ENCODE peak calls at places on chromosomes 13 and 19, in ten cellular contexts. One of them, this sample, is unnamed.
A peak's percentile ranks its signal among the peaks of the same experiment; 100 is the strongest.

GRCh38 chr13:104757712-104758111 is 1691.5 kb upstream of the SLC10A2 start:
- DNase-seq in CD8-positive, alpha-beta memory T cell: no peak
- DNase-seq in T-helper 2 cell: no peak
- DNase-seq in hypothalamus: no peak
- DNase-seq in dorsolateral prefrontal cortex: no peak
- DNase-seq in kidney tubule cell: no peak
- DNase-seq in progenitor cell of endocrine pancreas: no peak
- DNase-seq in Calu3: no peak
- DNase-seq in nephron progenitor cell: no peak
- DNase-seq in T-helper 17 cell: no peak
- DNase-seq in this sample: no peak

GRCh38 chr19:16420781-16421386 is 50.9 kb downstream of the EPS15L1 start:
- DNase-seq in CD8-positive, alpha-beta memory T cell: no peak
- DNase-seq in T-helper 2 cell: no peak
- DNase-seq in hypothalamus: no peak
- DNase-seq in dorsolateral prefrontal cortex: no peak
- DNase-seq in kidney tubule cell: no peak
- DNase-seq in progenitor cell of endocrine pancreas: no peak
- DNase-seq in Calu3: no peak
- DNase-seq in nephron progenitor cell: no peak
- DNase-seq in T-helper 17 cell: no peak
- DNase-seq in this sample: no peak

GRCh38 chr13:70967564-70967963 is 859.3 kb upstream of the KLHL1 start:
- DNase-seq in CD8-positive, alpha-beta memory T cell: no peak
- DNase-seq in T-helper 2 cell: no peak
- DNase-seq in hypothalamus: no peak
- DNase-seq in dorsolateral prefrontal cortex: no peak
- DNase-seq in kidney tubule cell: no peak
- DNase-seq in progenitor cell of endocrine pancreas: no peak
- DNase-seq in Calu3: no peak
- DNase-seq in nephron progenitor cell: no peak
- DNase-seq in T-helper 17 cell: no peak
- DNase-seq in this sample: no peak

GRCh38 chr19:2582984-2583956 is 107.3 kb downstream of the GADD45B start:
- DNase-seq in CD8-positive, alpha-beta memory T cell: no peak
- DNase-seq in T-helper 2 cell: no peak
- DNase-seq in hypothalamus: no peak
- DNase-seq in dorsolateral prefrontal cortex: no peak
- DNase-seq in kidney tubule cell: no peak
- DNase-seq in progenitor cell of endocrine pancreas: no peak
- DNase-seq in Calu3: no peak
- DNase-seq in nephron progenitor cell: no peak
- DNase-seq in T-helper 17 cell: no peak
- DNase-seq in this sample: no peak

GRCh38 chr13:99350191-99350590 is 43.0 kb upstream of the GPR183 start:
- DNase-seq in CD8-positive, alpha-beta memory T cell: no peak
- DNase-seq in T-helper 2 cell: no peak
- DNase-seq in hypothalamus: no peak
- DNase-seq in dorsolateral prefrontal cortex: no peak
- DNase-seq in kidney tubule cell: no peak
- DNase-seq in progenitor cell of endocrine pancreas: no peak
- DNase-seq in Calu3: no peak
- DNase-seq in nephron progenitor cell: no peak
- DNase-seq in T-helper 17 cell: no peak
- DNase-seq in this sample: no peak

GRCh38 chr13:44231786-44232516 is 141.7 kb upstream of the SERP2 start:
- DNase-seq in CD8-positive, alpha-beta memory T cell: no peak
- DNase-seq in T-helper 2 cell: no peak
- DNase-seq in hypothalamus: peak; percentile 68
- DNase-seq in dorsolateral prefrontal cortex: no peak
- DNase-seq in kidney tubule cell: peak; percentile 97
- DNase-seq in progenitor cell of endocrine pancreas: no peak
- DNase-seq in Calu3: peak; percentile 86
- DNase-seq in nephron progenitor cell: no peak
- DNase-seq in T-helper 17 cell: no peak
- DNase-seq in this sample: no peak

GRCh38 chr13:33611016-33611805 is 206.7 kb upstream of the RFC3 start:
- DNase-seq in CD8-positive, alpha-beta memory T cell: no peak
- DNase-seq in T-helper 2 cell: no peak
- DNase-seq in hypothalamus: peak; percentile 44
- DNase-seq in dorsolateral prefrontal cortex: peak; percentile 76
- DNase-seq in kidney tubule cell: peak; percentile 66
- DNase-seq in progenitor cell of endocrine pancreas: no peak
- DNase-seq in Calu3: no peak
- DNase-seq in nephron progenitor cell: peak; percentile 34
- DNase-seq in T-helper 17 cell: no peak
- DNase-seq in this sample: no peak

GRCh38 chr13:60811581-60811980 is 414.6 kb downstream of the TDRD3 start:
- DNase-seq in CD8-positive, alpha-beta memory T cell: no peak
- DNase-seq in T-helper 2 cell: no peak
- DNase-seq in hypothalamus: no peak
- DNase-seq in dorsolateral prefrontal cortex: no peak
- DNase-seq in kidney tubule cell: no peak
- DNase-seq in progenitor cell of endocrine pancreas: no peak
- DNase-seq in Calu3: no peak
- DNase-seq in nephron progenitor cell: no peak
- DNase-seq in T-helper 17 cell: no peak
- DNase-seq in this sample: no peak

GRCh38 chr19:15248648-15249559 is 16.7 kb upstream of the EPHX3 start:
- DNase-seq in CD8-positive, alpha-beta memory T cell: no peak
- DNase-seq in T-helper 2 cell: no peak
- DNase-seq in hypothalamus: peak; percentile 37
- DNase-seq in dorsolateral prefrontal cortex: no peak
- DNase-seq in kidney tubule cell: peak; percentile 85
- DNase-seq in progenitor cell of endocrine pancreas: no peak
- DNase-seq in Calu3: peak; percentile 68
- DNase-seq in nephron progenitor cell: no peak
- DNase-seq in T-helper 17 cell: no peak
- DNase-seq in this sample: no peak

GRCh38 chr13:31945202-31945978 is 86.2 kb upstream of the FRY start:
- DNase-seq in CD8-positive, alpha-beta memory T cell: no peak
- DNase-seq in T-helper 2 cell: no peak
- DNase-seq in hypothalamus: no peak
- DNase-seq in dorsolateral prefrontal cortex: peak; percentile 80
- DNase-seq in kidney tubule cell: peak; percentile 91
- DNase-seq in progenitor cell of endocrine pancreas: no peak
- DNase-seq in Calu3: peak; percentile 46
- DNase-seq in nephron progenitor cell: peak; percentile 8
- DNase-seq in T-helper 17 cell: no peak
- DNase-seq in this sample: no peak

GRCh38 chr13:109211616-109212015 is 574.8 kb downstream of the IRS2 start:
- DNase-seq in CD8-positive, alpha-beta memory T cell: no peak
- DNase-seq in T-helper 2 cell: no peak
- DNase-seq in hypothalamus: no peak
- DNase-seq in dorsolateral prefrontal cortex: no peak
- DNase-seq in kidney tubule cell: peak; percentile 62
- DNase-seq in progenitor cell of endocrine pancreas: no peak
- DNase-seq in Calu3: peak; percentile 2
- DNase-seq in nephron progenitor cell: no peak
- DNase-seq in T-helper 17 cell: no peak
- DNase-seq in this sample: no peak

GRCh38 chr13:112374271-112374670 is 1.9 kb upstream of the SPACA7 start:
- DNase-seq in CD8-positive, alpha-beta memory T cell: no peak
- DNase-seq in T-helper 2 cell: no peak
- DNase-seq in hypothalamus: no peak
- DNase-seq in dorsolateral prefrontal cortex: no peak
- DNase-seq in kidney tubule cell: no peak
- DNase-seq in progenitor cell of endocrine pancreas: no peak
- DNase-seq in Calu3: no peak
- DNase-seq in nephron progenitor cell: no peak
- DNase-seq in T-helper 17 cell: no peak
- DNase-seq in this sample: no peak

GRCh38 chr19:34588846-34589245 is 88.1 kb downstream of the SCGB2B2 start:
- DNase-seq in CD8-positive, alpha-beta memory T cell: no peak
- DNase-seq in T-helper 2 cell: no peak
- DNase-seq in hypothalamus: no peak
- DNase-seq in dorsolateral prefrontal cortex: no peak
- DNase-seq in kidney tubule cell: no peak
- DNase-seq in progenitor cell of endocrine pancreas: no peak
- DNase-seq in Calu3: no peak
- DNase-seq in nephron progenitor cell: no peak
- DNase-seq in T-helper 17 cell: no peak
- DNase-seq in this sample: no peak

GRCh38 chr13:94620286-94620896 is 18.7 kb downstream of the GPR180 start:
- DNase-seq in CD8-positive, alpha-beta memory T cell: peak; percentile 19
- DNase-seq in T-helper 2 cell: peak; percentile 50
- DNase-seq in hypothalamus: no peak
- DNase-seq in dorsolateral prefrontal cortex: no peak
- DNase-seq in kidney tubule cell: peak; percentile 49
- DNase-seq in progenitor cell of endocrine pancreas: no peak
- DNase-seq in Calu3: no peak
- DNase-seq in nephron progenitor cell: peak; percentile 15
- DNase-seq in T-helper 17 cell: no peak
- DNase-seq in this sample: peak; percentile 6

GRCh38 chr13:40920826-40921225 is 98.3 kb downstream of the ELF1 start:
- DNase-seq in CD8-positive, alpha-beta memory T cell: no peak
- DNase-seq in T-helper 2 cell: no peak
- DNase-seq in hypothalamus: no peak
- DNase-seq in dorsolateral prefrontal cortex: no peak
- DNase-seq in kidney tubule cell: peak; percentile 45
- DNase-seq in progenitor cell of endocrine pancreas: no peak
- DNase-seq in Calu3: no peak
- DNase-seq in nephron progenitor cell: no peak
- DNase-seq in T-helper 17 cell: no peak
- DNase-seq in this sample: no peak

GRCh38 chr19:51258165-51258564 is 7.3 kb downstream of the SIGLECL1 start:
- DNase-seq in CD8-positive, alpha-beta memory T cell: no peak
- DNase-seq in T-helper 2 cell: peak; percentile 65
- DNase-seq in hypothalamus: no peak
- DNase-seq in dorsolateral prefrontal cortex: no peak
- DNase-seq in kidney tubule cell: no peak
- DNase-seq in progenitor cell of endocrine pancreas: no peak
- DNase-seq in Calu3: no peak
- DNase-seq in nephron progenitor cell: no peak
- DNase-seq in T-helper 17 cell: no peak
- DNase-seq in this sample: no peak

GRCh38 chr13:98819382-98819781 is 66.9 kb upstream of the SLC15A1 start:
- DNase-seq in CD8-positive, alpha-beta memory T cell: no peak
- DNase-seq in T-helper 2 cell: no peak
- DNase-seq in hypothalamus: no peak
- DNase-seq in dorsolateral prefrontal cortex: no peak
- DNase-seq in kidney tubule cell: no peak
- DNase-seq in progenitor cell of endocrine pancreas: no peak
- DNase-seq in Calu3: no peak
- DNase-seq in nephron progenitor cell: no peak
- DNase-seq in T-helper 17 cell: no peak
- DNase-seq in this sample: no peak

GRCh38 chr13:106474906-106475305 is 60.6 kb downstream of the EFNB2 start:
- DNase-seq in CD8-positive, alpha-beta memory T cell: no peak
- DNase-seq in T-helper 2 cell: no peak
- DNase-seq in hypothalamus: no peak
- DNase-seq in dorsolateral prefrontal cortex: no peak
- DNase-seq in kidney tubule cell: no peak
- DNase-seq in progenitor cell of endocrine pancreas: no peak
- DNase-seq in Calu3: no peak
- DNase-seq in nephron progenitor cell: no peak
- DNase-seq in T-helper 17 cell: no peak
- DNase-seq in this sample: no peak

GRCh38 chr13:109497917-109498316 is 288.5 kb downstream of the IRS2 start:
- DNase-seq in CD8-positive, alpha-beta memory T cell: no peak
- DNase-seq in T-helper 2 cell: no peak
- DNase-seq in hypothalamus: no peak
- DNase-seq in dorsolateral prefrontal cortex: no peak
- DNase-seq in kidney tubule cell: no peak
- DNase-seq in progenitor cell of endocrine pancreas: no peak
- DNase-seq in Calu3: no peak
- DNase-seq in nephron progenitor cell: no peak
- DNase-seq in T-helper 17 cell: no peak
- DNase-seq in this sample: no peak

GRCh38 chr19:54345938-54346386 is 7.0 kb upstream of the LILRA4 start:
- DNase-seq in CD8-positive, alpha-beta memory T cell: no peak
- DNase-seq in T-helper 2 cell: no peak
- DNase-seq in hypothalamus: no peak
- DNase-seq in dorsolateral prefrontal cortex: no peak
- DNase-seq in kidney tubule cell: no peak
- DNase-seq in progenitor cell of endocrine pancreas: no peak
- DNase-seq in Calu3: no peak
- DNase-seq in nephron progenitor cell: no peak
- DNase-seq in T-helper 17 cell: no peak
- DNase-seq in this sample: no peak

GRCh38 chr19:35126624-35126959 is 8.3 kb downstream of the LGI4 start:
- DNase-seq in CD8-positive, alpha-beta memory T cell: no peak
- DNase-seq in T-helper 2 cell: no peak
- DNase-seq in hypothalamus: peak; percentile 48
- DNase-seq in dorsolateral prefrontal cortex: peak; percentile 61
- DNase-seq in kidney tubule cell: no peak
- DNase-seq in progenitor cell of endocrine pancreas: no peak
- DNase-seq in Calu3: no peak
- DNase-seq in nephron progenitor cell: peak; percentile 38
- DNase-seq in T-helper 17 cell: no peak
- DNase-seq in this sample: no peak

GRCh38 chr19:34188388-34188787 is 16.1 kb downstream of the LSM14A start:
- DNase-seq in CD8-positive, alpha-beta memory T cell: no peak
- DNase-seq in T-helper 2 cell: no peak
- DNase-seq in hypothalamus: no peak
- DNase-seq in dorsolateral prefrontal cortex: no peak
- DNase-seq in kidney tubule cell: no peak
- DNase-seq in progenitor cell of endocrine pancreas: no peak
- DNase-seq in Calu3: no peak
- DNase-seq in nephron progenitor cell: no peak
- DNase-seq in T-helper 17 cell: no peak
- DNase-seq in this sample: no peak

GRCh38 chr13:29550589-29550988 is 44.9 kb downstream of the SLC7A1 start:
- DNase-seq in CD8-positive, alpha-beta memory T cell: no peak
- DNase-seq in T-helper 2 cell: no peak
- DNase-seq in hypothalamus: no peak
- DNase-seq in dorsolateral prefrontal cortex: no peak
- DNase-seq in kidney tubule cell: no peak
- DNase-seq in progenitor cell of endocrine pancreas: no peak
- DNase-seq in Calu3: no peak
- DNase-seq in nephron progenitor cell: no peak
- DNase-seq in T-helper 17 cell: no peak
- DNase-seq in this sample: no peak